ENCODE peak calls at places on chromosome 17, in six cellular contexts. One of them, this sample, is unnamed.

GRCh38 chr17:21125862-21126261 is 902 bp upstream of the DHRS7B start:
- DNase-seq in NCI-H510A: no peak
- DNase-seq in transverse colon: no peak
- DNase-seq in ELF-1: no peak
- DNase-seq in D721Med: no peak
- DNase-seq in T follicular helper cell: peak
- DNase-seq in this sample: no peak

GRCh38 chr17:70268383-70268782 is 99.1 kb downstream of the KCNJ2 start:
- DNase-seq in NCI-H510A: no peak
- DNase-seq in transverse colon: no peak
- DNase-seq in ELF-1: no peak
- DNase-seq in D721Med: no peak
- DNase-seq in T follicular helper cell: no peak
- DNase-seq in this sample: no peak

GRCh38 chr17:56160395-56160889 is 7.2 kb downstream of the ANKFN1 start:
- DNase-seq in NCI-H510A: no peak
- DNase-seq in transverse colon: no peak
- DNase-seq in ELF-1: no peak
- DNase-seq in D721Med: no peak
- DNase-seq in T follicular helper cell: no peak
- DNase-seq in this sample: no peak

GRCh38 chr17:41496803-41497484 is 7.2 kb upstream of the KRT36 start:
- DNase-seq in NCI-H510A: peak
- DNase-seq in transverse colon: peak
- DNase-seq in ELF-1: peak
- DNase-seq in D721Med: no peak
- DNase-seq in T follicular helper cell: peak
- DNase-seq in this sample: peak

GRCh38 chr17:41620583-41621434 is 3.6 kb downstream of the KRT17 start:
- DNase-seq in NCI-H510A: no peak
- DNase-seq in transverse colon: no peak
- DNase-seq in ELF-1: no peak
- DNase-seq in D721Med: no peak
- DNase-seq in T follicular helper cell: no peak
- DNase-seq in this sample: no peak

GRCh38 chr17:19723967-19724366 is 7.6 kb upstream of the SLC47A2 start:
- DNase-seq in NCI-H510A: no peak
- DNase-seq in transverse colon: no peak
- DNase-seq in ELF-1: no peak
- DNase-seq in D721Med: no peak
- DNase-seq in T follicular helper cell: no peak
- DNase-seq in this sample: no peak

GRCh38 chr17:68539536-68540469 is 27.6 kb downstream of the PRKAR1A start:
- DNase-seq in NCI-H510A: no peak
- DNase-seq in transverse colon: no peak
- DNase-seq in ELF-1: peak
- DNase-seq in D721Med: no peak
- DNase-seq in T follicular helper cell: no peak
- DNase-seq in this sample: no peak

GRCh38 chr17:76077582-76078110 is 1.3 kb upstream of the ZACN start:
- DNase-seq in NCI-H510A: peak
- DNase-seq in transverse colon: no peak
- DNase-seq in ELF-1: peak
- DNase-seq in D721Med: no peak
- DNase-seq in T follicular helper cell: no peak
- DNase-seq in this sample: no peak

GRCh38 chr17:6241996-6242395 is 171.8 kb downstream of the WSCD1 start:
- DNase-seq in NCI-H510A: no peak
- DNase-seq in transverse colon: no peak
- DNase-seq in ELF-1: no peak
- DNase-seq in D721Med: no peak
- DNase-seq in T follicular helper cell: no peak
- DNase-seq in this sample: no peak

GRCh38 chr17:77071925-77072490 is 68.8 kb upstream of the SEC14L1 start:
- DNase-seq in NCI-H510A: no peak
- DNase-seq in transverse colon: no peak
- DNase-seq in ELF-1: no peak
- DNase-seq in D721Med: no peak
- DNase-seq in T follicular helper cell: no peak
- DNase-seq in this sample: no peak

This sample was measured in heart right ventricle.